ENCODE peak calls at places on chromosomes 5 and 9, in ten cellular contexts. C is NCI-H1436; B is T-helper 17 cell; Y is stimulated activated CD8-positive, alpha-beta memory T cell treated with anti-CD3 and anti-CD28 coated beads, Interleukin-7, amount 100 ng/mL, for 4 hours; Q is prostate gland; P is colonic mucosa; M is central memory CD4-positive, alpha-beta T cell; Z is activated naive CD4-positive, alpha-beta T cell; E is ascending aorta; D is heart right ventricle. G is an unnamed sample.

GRCh38 chr5:177458912-177459350 is 12.3 kb downstream of the PRR7 start:
- DNase-seq in Q (no peak), D (no peak), Z (no peak), P (no peak), C (no peak), M (no peak), Y (no peak), E (no peak), B (no peak), G (peak; percentile 34)

GRCh38 chr9:128575469-128575868 is 23.1 kb downstream of the SPTAN1 start:
- DNase-seq in E (no peak), Z (no peak), C (peak; percentile 32), D (peak; percentile 40), Y (no peak), M (no peak), Q (peak; percentile 46), P (peak; percentile 81), B (no peak), G (no peak)

GRCh38 chr9:87657190-87657589 is 68.7 kb upstream of the CTSL start:
- DNase-seq in D (peak; percentile 16), Q (no peak), E (no peak), P (no peak), Y (no peak), M (no peak), Z (no peak), C (no peak), B (no peak), G (no peak)

GRCh38 chr9:136100700-136101614 is 5.9 kb upstream of the NACC2 start:
- DNase-seq in B (no peak), E (no peak), Y (no peak), C (peak; percentile 67), Q (no peak), M (no peak), P (no peak), D (no peak), Z (no peak), G (peak; percentile 52)

GRCh38 chr9:127035423-127035822 is 87.0 kb downstream of the ANGPTL2 start:
- DNase-seq in Y (no peak), Q (no peak), B (no peak), P (peak; percentile 36), E (peak; percentile 79), C (no peak), Z (no peak), M (no peak), D (peak; percentile 62), G (no peak)

GRCh38 chr9:36407122-36407723 is 7.2 kb upstream of the RNF38 start:
- DNase-seq in C (peak; percentile 75), D (peak; percentile 28), Z (no peak), E (peak; percentile 79), M (peak; percentile 63), P (peak; percentile 47), B (peak; percentile 14), Y (peak; percentile 42), Q (peak; percentile 54), G (peak; percentile 55)

GRCh38 chr5:149886697-149887470 is 57.7 kb downstream of the PDE6A start:
- DNase-seq in D (no peak), E (no peak), C (no peak), M (no peak), Q (no peak), B (no peak), P (no peak), Y (no peak), Z (no peak), G (no peak)

GRCh38 chr5:68015381-68015780 is 200.2 kb upstream of the PIK3R1 start:
- DNase-seq in Z (no peak), Q (no peak), M (no peak), E (no peak), Y (no peak), B (no peak), P (no peak), D (no peak), C (no peak), G (no peak)

GRCh38 chr9:26326473-26327044 is 566.0 kb downstream of the CAAP1 start:
- DNase-seq in E (no peak), M (no peak), P (peak; percentile 21), Z (no peak), Y (no peak), D (peak; percentile 4), B (no peak), C (peak; percentile 51), Q (peak; percentile 21), G (peak; percentile 47)

GRCh38 chr9:95505072-95505471 is 11.7 kb downstream of the PTCH1 start:
- DNase-seq in B (no peak), P (no peak), Q (no peak), E (no peak), C (no peak), D (no peak), Y (no peak), M (no peak), Z (no peak), G (no peak)

GRCh38 chr5:38466444-38467189 is 89.8 kb downstream of the LIFR start:
- DNase-seq in P (peak; percentile 61), D (peak; percentile 74), Y (no peak), Z (no peak), Q (no peak), C (no peak), M (no peak), E (peak; percentile 92), B (no peak), G (no peak)

GRCh38 chr9:137715321-137715720 is 96.5 kb downstream of the EHMT1 start:
- DNase-seq in D (no peak), Q (peak; percentile 23), Z (no peak), E (no peak), P (no peak), M (no peak), Y (no peak), C (no peak), B (no peak), G (no peak)

GRCh38 chr9:101336091-101336490 is 48.7 kb downstream of the BAAT start:
- DNase-seq in Y (no peak), Q (no peak), E (no peak), D (no peak), P (no peak), C (no peak), B (no peak), M (no peak), Z (no peak), G (no peak)

GRCh38 chr5:172644711-172645110 is 3.6 kb downstream of the NEURL1B start:
- DNase-seq in Y (no peak), E (no peak), C (no peak), B (no peak), P (no peak), D (no peak), Q (no peak), Z (no peak), M (no peak), G (no peak)

GRCh38 chr9:123678038-123678877 is 251.7 kb downstream of the DENND1A start:
- DNase-seq in Y (no peak), D (no peak), M (no peak), E (no peak), Z (no peak), Q (no peak), C (peak; percentile 69), B (no peak), P (peak; percentile 55), G (no peak)

GRCh38 chr5:56010431-56010830 is 15.7 kb upstream of the IL6ST start:
- DNase-seq in B (no peak), C (no peak), Q (no peak), D (no peak), E (no peak), P (no peak), M (no peak), Y (no peak), Z (no peak), G (no peak)

GRCh38 chr9:107848598-107848997 is 359.0 kb upstream of the KLF4 start:
- DNase-seq in C (no peak), B (no peak), Z (no peak), Q (no peak), P (no peak), D (no peak), M (no peak), Y (no peak), E (no peak), G (no peak)

GRCh38 chr9:99030082-99030481 is 74.8 kb upstream of the TGFBR1 start:
- DNase-seq in Y (no peak), Z (no peak), C (no peak), Q (no peak), D (no peak), B (no peak), M (no peak), E (peak; percentile 59), P (no peak), G (no peak)

GRCh38 chr9:97570899-97571298 is 62.3 kb downstream of the TSTD2 start:
- DNase-seq in C (no peak), P (no peak), E (no peak), Z (no peak), D (peak; percentile 79), B (no peak), Q (no peak), Y (no peak), M (no peak), G (no peak)

G was measured in nephron progenitor cell.